ENCODE peak calls at places on chromosomes 7 and 10, in four cellular contexts. One of them, this sample, is unnamed.
A peak's percentile ranks its signal among the peaks of the same experiment; 100 is the strongest.

GRCh38 chr7:45598697-45599520 is 24.7 kb downstream of the ADCY1 start:
- DNase-seq in testis: no peak
- DNase-seq in ovary: peak; percentile 13
- DNase-seq in psoas muscle: no peak
- DNase-seq in this sample: peak; percentile 24

GRCh38 chr7:41003031-41003925 is 699.6 kb downstream of the INHBA start:
- DNase-seq in testis: peak; percentile 82
- DNase-seq in ovary: no peak
- DNase-seq in psoas muscle: no peak
- DNase-seq in this sample: peak; percentile 90

GRCh38 chr7:91091631-91092030 is 172.6 kb upstream of the FZD1 start:
- DNase-seq in testis: no peak
- DNase-seq in ovary: no peak
- DNase-seq in psoas muscle: no peak
- DNase-seq in this sample: no peak

GRCh38 chr7:128379900-128380806 is 18.7 kb upstream of the PRRT4 start:
- DNase-seq in testis: no peak
- DNase-seq in ovary: no peak
- DNase-seq in psoas muscle: no peak
- DNase-seq in this sample: no peak

GRCh38 chr7:2009541-2010001 is 223.2 kb downstream of the MAD1L1 start:
- DNase-seq in testis: no peak
- DNase-seq in ovary: peak; percentile 38
- DNase-seq in psoas muscle: peak; percentile 61
- DNase-seq in this sample: no peak

GRCh38 chr7:71424166-71424803 is 292.3 kb downstream of the GALNT17 start:
- DNase-seq in testis: peak; percentile 22
- DNase-seq in ovary: no peak
- DNase-seq in psoas muscle: no peak
- DNase-seq in this sample: no peak

GRCh38 chr10:132452651-132453469 is 55.9 kb downstream of the PWWP2B start:
- DNase-seq in testis: peak; percentile 86
- DNase-seq in ovary: peak; percentile 91
- DNase-seq in psoas muscle: peak; percentile 91
- DNase-seq in this sample: peak; percentile 92

GRCh38 chr10:12476661-12477060 is 127.3 kb downstream of the CAMK1D start:
- DNase-seq in testis: no peak
- DNase-seq in ovary: no peak
- DNase-seq in psoas muscle: no peak
- DNase-seq in this sample: no peak

GRCh38 chr10:62733654-62734293 is 70.7 kb upstream of the ADO start:
- DNase-seq in testis: no peak
- DNase-seq in ovary: no peak
- DNase-seq in psoas muscle: no peak
- DNase-seq in this sample: no peak

GRCh38 chr7:38938589-38938988 is 29.6 kb upstream of the VPS41 start:
- DNase-seq in testis: no peak
- DNase-seq in ovary: no peak
- DNase-seq in psoas muscle: no peak
- DNase-seq in this sample: no peak

GRCh38 chr10:60417024-60417423 is 27.3 kb upstream of the ANK3 start:
- DNase-seq in testis: no peak
- DNase-seq in ovary: no peak
- DNase-seq in psoas muscle: no peak
- DNase-seq in this sample: no peak

GRCh38 chr10:79936625-79937255 is 12.2 kb downstream of the SFTPD start:
- DNase-seq in testis: peak; percentile 2
- DNase-seq in ovary: no peak
- DNase-seq in psoas muscle: no peak
- DNase-seq in this sample: no peak

GRCh38 chr10:80201592-80202256 is 3.6 kb downstream of the ANXA11 start:
- DNase-seq in testis: no peak
- DNase-seq in ovary: no peak
- DNase-seq in psoas muscle: peak; percentile 84
- DNase-seq in this sample: no peak

GRCh38 chr10:35635576-35635975 is 6.5 kb downstream of the FZD8 start:
- DNase-seq in testis: peak; percentile 57
- DNase-seq in ovary: no peak
- DNase-seq in psoas muscle: no peak
- DNase-seq in this sample: peak; percentile 85

GRCh38 chr10:33095867-33096479 is 137.9 kb upstream of the ITGB1 start:
- DNase-seq in testis: no peak
- DNase-seq in ovary: no peak
- DNase-seq in psoas muscle: no peak
- DNase-seq in this sample: no peak

GRCh38 chr7:19932549-19933249 is 159.3 kb upstream of the TMEM196 start:
- DNase-seq in testis: no peak
- DNase-seq in ovary: no peak
- DNase-seq in psoas muscle: no peak
- DNase-seq in this sample: no peak

GRCh38 chr7:155233703-155234492 is 63.8 kb upstream of the INSIG1 start:
- DNase-seq in testis: peak; percentile 66
- DNase-seq in ovary: no peak
- DNase-seq in psoas muscle: peak; percentile 51
- DNase-seq in this sample: no peak

GRCh38 chr7:74488518-74488917 is 34.8 kb downstream of the GTF2IRD1 start:
- DNase-seq in testis: no peak
- DNase-seq in ovary: no peak
- DNase-seq in psoas muscle: no peak
- DNase-seq in this sample: no peak
- H3K27me3 ChIP-seq in testis: no peaks in the 10 kb centered on the region
- H3K27me3 ChIP-seq in ovary: no peaks in the 10 kb centered on the region
- H3K27me3 ChIP-seq in psoas muscle: no peaks in the 10 kb centered on the region
- H3K27me3 ChIP-seq in this sample: no peaks in the 10 kb centered on the region

GRCh38 chr7:73719806-73720169 is 319 bp upstream of the STX1A start:
- DNase-seq in testis: no peak
- DNase-seq in ovary: no peak
- DNase-seq in psoas muscle: no peak
- DNase-seq in this sample: no peak
- H3K27me3 ChIP-seq in testis: no peaks in the 10 kb centered on the region
- H3K27me3 ChIP-seq in ovary: no peaks in the 10 kb centered on the region
- H3K27me3 ChIP-seq in psoas muscle: no peaks in the 10 kb centered on the region
- H3K27me3 ChIP-seq in this sample: peaks cover 19% of the 10 kb centered on the region

GRCh38 chr10:49044293-49045217 is 70.8 kb downstream of the VSTM4 start:
- DNase-seq in testis: no peak
- DNase-seq in ovary: no peak
- DNase-seq in psoas muscle: no peak
- DNase-seq in this sample: no peak
- H3K27me3 ChIP-seq in testis: no peaks in the 10 kb centered on the region
- H3K27me3 ChIP-seq in ovary: no peaks in the 10 kb centered on the region
- H3K27me3 ChIP-seq in psoas muscle: no peaks in the 10 kb centered on the region
- H3K27me3 ChIP-seq in this sample: no peaks in the 10 kb centered on the region

GRCh38 chr7:33907625-33908024 is 2.3 kb downstream of the BMPER start:
- DNase-seq in testis: no peak
- DNase-seq in ovary: no peak
- DNase-seq in psoas muscle: no peak
- DNase-seq in this sample: no peak
- H3K27me3 ChIP-seq in testis: no peaks in the 10 kb centered on the region
- H3K27me3 ChIP-seq in ovary: no peaks in the 10 kb centered on the region
- H3K27me3 ChIP-seq in psoas muscle: peaks cover 8% of the 10 kb centered on the region
- H3K27me3 ChIP-seq in this sample: peaks cover 10% of the 10 kb centered on the region

GRCh38 chr7:116732788-116733709 is 61.1 kb downstream of the MET start:
- DNase-seq in testis: no peak
- DNase-seq in ovary: no peak
- DNase-seq in psoas muscle: no peak
- DNase-seq in this sample: no peak

GRCh38 chr7:116731737-116732335 is 59.8 kb downstream of the MET start:
- DNase-seq in testis: no peak
- DNase-seq in ovary: no peak
- DNase-seq in psoas muscle: no peak
- DNase-seq in this sample: no peak

GRCh38 chr7:116731019-116731388 is 59.0 kb downstream of the MET start:
- DNase-seq in testis: no peak
- DNase-seq in ovary: no peak
- DNase-seq in psoas muscle: no peak
- DNase-seq in this sample: no peak

GRCh38 chr7:116728413-116728812 is 56.4 kb downstream of the MET start:
- DNase-seq in testis: no peak
- DNase-seq in ovary: no peak
- DNase-seq in psoas muscle: no peak
- DNase-seq in this sample: no peak

GRCh38 chr7:116730097-116731018 is 58.4 kb downstream of the MET start:
- DNase-seq in testis: no peak
- DNase-seq in ovary: no peak
- DNase-seq in psoas muscle: no peak
- DNase-seq in this sample: no peak
- H3K27me3 ChIP-seq in testis: no peaks in the 10 kb centered on the region
- H3K27me3 ChIP-seq in ovary: no peaks in the 10 kb centered on the region
- H3K27me3 ChIP-seq in psoas muscle: no peaks in the 10 kb centered on the region
- H3K27me3 ChIP-seq in this sample: no peaks in the 10 kb centered on the region

This sample was measured in endodermal cell.